ENCODE peak calls at places on chromosomes 16 and 17, in nine cellular contexts. U is neural progenitor cell; R is CD4-positive, alpha-beta T cell; O is MG63; L is stomach; I is breast epithelium; H is IMR-90; S is psoas muscle; P is sigmoid colon. W is an unnamed sample. For H3K9me3, the result is how much of the 10 kb centered on the place peaks cover.

GRCh38 chr17:21299981-21300600 is 15.6 kb downstream of the MAP2K3 start:
- DNase-seq in U (no peak), R (no peak), O (no peak), L (no peak), I (no peak), H (no peak), S (no peak), P (no peak), W (no peak)

GRCh38 chr17:75514299-75515228 is 773 bp downstream of the CASKIN2 start:
- DNase-seq in U (peak), R (no peak), O (peak), L (no peak), I (peak), H (peak), S (no peak), P (no peak), W (peak)

GRCh38 chr17:5035356-5035755 is at the start of gene SLC52A1:
- DNase-seq in U (peak), R (no peak), O (no peak), L (no peak), I (no peak), H (no peak), S (no peak), P (no peak), W (no peak)

GRCh38 chr17:46805771-46806170 is 12.7 kb downstream of the WNT3 start:
- DNase-seq in U (no peak), R (no peak), O (no peak), L (no peak), I (no peak), H (no peak), S (no peak), P (no peak), W (no peak)

GRCh38 chr17:76709077-76709950 is 1.5 kb downstream of the MXRA7 start:
- DNase-seq in U (peak), R (no peak), O (peak), L (peak), I (peak), H (peak), S (peak), P (peak), W (peak)

GRCh38 chr17:33086041-33086440 is 94.4 kb downstream of the SPACA3 start:
- DNase-seq in U (no peak), R (no peak), O (no peak), L (no peak), I (no peak), H (no peak), S (no peak), P (no peak), W (no peak)

GRCh38 chr16:66004706-66005105 is 361.8 kb upstream of the CDH5 start:
- DNase-seq in U (no peak), R (no peak), O (peak), L (no peak), I (no peak), H (peak), S (no peak), P (no peak), W (no peak)

GRCh38 chr17:38729886-38730525 is at the start of gene CISD3:
- DNase-seq in U (peak), R (peak), O (peak), L (peak), I (peak), H (peak), S (peak), P (peak), W (peak)

GRCh38 chr16:50457423-50457822 is 88.6 kb upstream of the BRD7 start:
- DNase-seq in U (no peak), R (no peak), O (no peak), L (no peak), I (no peak), H (no peak), S (no peak), P (peak), W (no peak)

GRCh38 chr17:4853195-4853762 is 20.1 kb downstream of the MINK1 start:
- DNase-seq in U (no peak), R (no peak), O (no peak), L (no peak), I (no peak), H (no peak), S (no peak), P (no peak), W (no peak)

GRCh38 chr16:11627822-11628457 is 40.3 kb upstream of the SNN start:
- DNase-seq in U (no peak), R (no peak), O (no peak), L (peak), I (peak), H (peak), S (no peak), P (peak), W (no peak)

GRCh38 chr16:4115941-4116327 is 308 bp downstream of the ADCY9 start:
- DNase-seq in U (no peak), R (no peak), O (no peak), L (no peak), I (no peak), H (no peak), S (no peak), P (no peak), W (peak)

GRCh38 chr17:39461911-39462641 is 790 bp downstream of the CDK12 start:
- DNase-seq in U (no peak), R (no peak), O (peak), L (peak), I (no peak), H (peak), S (peak), P (no peak), W (peak)

GRCh38 chr16:85733155-85733838 is 17.6 kb downstream of the C16orf74 start:
- DNase-seq in U (no peak), R (no peak), O (no peak), L (no peak), I (no peak), H (no peak), S (peak), P (no peak), W (no peak)

DNA sequence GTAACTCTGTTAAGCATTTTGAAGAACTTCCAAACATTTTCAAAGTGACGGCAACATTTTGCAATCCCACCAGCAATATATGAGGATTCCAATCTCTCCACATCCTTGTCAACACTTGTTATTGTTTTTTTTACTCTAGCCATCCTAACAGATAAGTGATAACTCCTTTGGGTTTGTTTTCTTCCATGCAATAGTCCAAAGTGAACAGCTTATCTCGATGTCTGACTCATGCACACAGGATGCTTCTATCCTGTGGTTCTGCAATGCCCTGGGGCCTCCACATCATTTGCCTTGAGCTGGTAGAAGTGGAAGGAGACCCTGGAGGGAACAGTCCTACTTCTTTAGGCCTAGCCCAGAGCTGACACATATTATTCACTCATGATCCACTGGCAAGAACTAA is 13.0 kb downstream of the TLE7 start:
- DNase-seq in U (no peak), R (no peak), O (no peak), L (no peak), I (no peak), H (no peak), S (no peak), P (no peak), W (no peak)
- H3K9me3 ChIP-seq in U (under half), R (under half), O (under half), L (under half), I (under half), H (under half), S (under half), P (under half), W (under half)

DNA sequence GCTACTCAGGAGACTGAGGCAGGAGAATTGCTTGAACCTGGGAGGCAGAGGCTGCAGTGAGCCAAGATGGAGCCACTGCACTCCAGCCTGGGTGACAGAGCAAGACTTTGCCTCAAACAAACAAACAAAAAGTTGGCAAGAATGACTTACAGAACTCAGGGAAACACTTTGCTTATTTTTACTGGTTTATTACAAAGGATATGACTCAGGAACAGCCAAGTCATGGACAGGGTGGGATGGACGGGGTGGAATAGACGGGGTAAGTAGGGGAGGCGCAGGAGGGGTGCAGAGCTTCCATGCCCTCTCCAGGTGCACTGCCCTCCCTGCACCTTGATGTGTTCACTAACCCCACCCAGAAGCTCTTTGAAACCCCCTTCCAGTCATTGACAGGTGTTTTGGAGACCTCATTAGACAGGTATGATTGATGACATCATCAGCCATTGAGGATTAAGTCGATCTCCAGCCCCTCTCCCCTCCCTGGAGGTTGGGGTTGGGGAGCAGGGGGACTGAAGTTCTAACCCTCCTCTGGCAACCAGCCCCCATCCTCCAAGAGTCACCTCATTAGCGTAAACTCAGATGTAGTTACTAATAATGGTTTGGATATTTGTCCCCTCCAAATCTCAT is 41.3 kb upstream of the ZCCHC14 start:
- DNase-seq in U (no peak), R (no peak), O (peak), L (no peak), I (no peak), H (peak), S (no peak), P (no peak), W (no peak)
- H3K9me3 ChIP-seq in U (under half), R (under half), O (under half), L (under half), I (under half), H (under half), S (under half), P (under half), W (under half)

GRCh38 chr17:41691031-41691777 is 2.5 kb downstream of the EIF1 start:
- DNase-seq in U (no peak), R (no peak), O (no peak), L (no peak), I (no peak), H (peak), S (no peak), P (no peak), W (no peak)

GRCh38 chr17:41692722-41693521 is 4.2 kb downstream of the EIF1 start:
- DNase-seq in U (no peak), R (no peak), O (no peak), L (no peak), I (no peak), H (peak), S (no peak), P (no peak), W (no peak)

GRCh38 chr17:41697122-41697962 is 8.7 kb downstream of the EIF1 start:
- DNase-seq in U (no peak), R (no peak), O (peak), L (peak), I (peak), H (peak), S (peak), P (peak), W (peak)

GRCh38 chr17:41695954-41696720 is 7.5 kb downstream of the EIF1 start:
- DNase-seq in U (peak), R (peak), O (peak), L (peak), I (no peak), H (peak), S (no peak), P (peak), W (no peak)

DNA sequence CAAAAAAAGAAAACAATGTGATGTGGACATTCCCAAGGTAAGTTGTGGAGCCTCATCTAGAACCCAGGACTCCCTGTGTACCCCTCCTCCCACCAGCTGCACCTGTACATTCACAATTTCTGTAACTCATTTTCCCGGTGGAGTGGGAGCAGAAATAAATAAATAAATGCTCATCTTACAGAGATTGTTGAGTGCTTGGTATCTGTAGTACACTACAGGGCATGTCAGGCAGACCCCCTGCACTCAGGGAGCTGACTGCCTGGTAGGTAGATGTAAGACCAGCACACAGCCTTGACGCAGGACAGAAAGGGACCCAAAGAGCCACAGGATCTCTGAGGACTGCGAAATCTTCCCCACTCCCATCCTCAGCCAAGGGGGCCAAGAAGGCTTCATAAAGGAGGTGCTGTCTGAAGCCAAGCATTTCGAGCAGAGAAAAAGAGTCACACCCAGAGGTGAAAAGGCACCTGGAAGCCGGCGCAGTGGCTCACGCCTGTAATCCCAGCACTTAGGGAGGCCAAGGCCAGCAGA is 6.5 kb downstream of the EIF1 start:
- DNase-seq in U (no peak), R (no peak), O (no peak), L (no peak), I (no peak), H (peak), S (no peak), P (no peak), W (no peak)
- H3K9me3 ChIP-seq in U (under half), R (under half), O (under half), L (under half), I (under half), H (under half), S (under half), P (under half), W (under half)

DNA sequence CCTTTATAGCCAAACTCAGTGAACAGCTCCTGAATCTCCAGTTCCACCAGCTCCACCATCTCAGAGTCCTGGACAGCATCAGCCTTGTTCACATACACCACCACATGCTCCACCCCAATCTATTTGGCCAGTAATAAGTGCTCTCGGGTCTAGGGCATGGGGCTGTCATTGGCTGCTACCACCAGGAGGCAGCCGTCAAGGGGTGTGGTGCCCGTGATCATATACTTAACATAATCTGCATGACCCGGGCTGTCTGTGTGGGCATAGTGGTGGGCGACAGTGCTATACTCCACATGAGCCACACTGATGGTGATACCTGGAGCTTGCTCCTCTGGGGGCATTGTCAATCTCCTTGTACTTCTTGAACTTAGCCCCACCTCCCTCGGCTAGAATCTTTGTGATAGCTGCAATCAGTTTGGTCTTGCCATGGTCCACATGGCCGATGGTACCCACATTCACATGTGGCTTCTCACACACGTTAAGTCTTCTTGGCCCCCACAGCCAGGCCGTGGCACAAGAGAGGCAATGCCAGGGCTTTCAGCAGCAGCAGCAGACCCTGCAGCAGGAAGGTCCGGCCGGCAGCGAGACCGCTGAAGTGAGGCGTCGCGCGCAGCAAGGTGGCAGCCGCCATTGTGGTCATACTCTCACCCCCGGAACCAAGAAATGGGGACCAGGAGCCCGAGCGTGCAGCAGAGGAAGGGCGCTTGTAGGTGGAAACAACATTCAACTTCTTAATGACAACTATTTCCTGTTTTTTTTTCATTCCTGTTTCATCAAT is 210.3 kb upstream of the WSB1 start:
- DNase-seq in U (no peak), R (no peak), O (no peak), L (no peak), I (no peak), H (no peak), S (no peak), P (no peak), W (no peak)
- H3K9me3 ChIP-seq in U (under half), R (under half), O (under half), L (under half), I (under half), H (under half), S (under half), P (under half), W (under half)

GRCh38 chr16:62516001-62516400 is 479.8 kb upstream of the CDH8 start:
- DNase-seq in U (no peak), R (no peak), O (no peak), L (no peak), I (no peak), H (no peak), S (no peak), P (no peak), W (no peak)
- H3K9me3 ChIP-seq in U (under half), R (under half), O (under half), L (under half), I (under half), H (under half), S (under half), P (under half), W (under half)

DNA sequence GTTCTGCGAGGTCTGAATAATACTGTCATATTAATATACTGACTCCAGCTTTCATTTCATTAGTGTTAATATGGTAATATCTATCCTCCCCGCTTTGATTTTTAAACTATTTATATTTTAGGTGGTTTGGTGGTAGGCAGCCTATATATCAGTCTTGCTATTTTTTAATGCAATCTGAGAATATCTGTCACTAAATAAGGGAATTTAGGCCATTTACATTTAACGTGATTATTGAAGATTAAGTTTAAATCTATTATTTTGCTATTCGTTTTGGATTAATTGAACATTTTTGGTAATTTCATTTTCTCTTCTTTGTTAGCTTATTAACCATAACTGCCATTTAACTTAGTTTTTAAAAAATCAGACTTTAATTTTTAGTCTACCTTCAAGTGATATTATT is 247.7 kb upstream of the PMFBP1 start:
- DNase-seq in U (no peak), R (no peak), O (no peak), L (no peak), I (no peak), H (no peak), S (no peak), P (no peak), W (no peak)
- H3K9me3 ChIP-seq in U (under half), R (under half), O (under half), L (under half), I (under half), H (under half), S (under half), P (under half), W (under half)

DNA sequence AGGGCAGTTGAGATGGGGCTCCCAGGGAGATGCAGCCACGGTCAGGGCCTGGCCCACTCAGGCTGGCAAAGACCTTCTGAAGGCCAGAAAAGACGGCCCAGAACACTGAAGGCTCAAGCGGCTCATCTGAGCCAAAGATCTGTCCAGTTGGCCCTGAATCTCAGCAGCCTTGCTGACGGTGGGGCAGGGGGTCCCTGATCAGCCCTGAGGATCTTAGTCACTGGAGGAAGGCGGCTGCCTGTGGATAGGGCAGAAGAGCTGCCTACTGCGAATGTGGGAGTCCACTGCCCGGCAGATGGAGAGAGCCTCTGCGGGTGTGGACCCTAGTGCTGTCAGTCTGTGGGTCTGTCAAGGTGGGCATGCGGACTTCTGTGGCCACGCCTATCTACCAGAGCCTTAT is 1738.2 kb downstream of the TP53TG3F start:
- DNase-seq in U (no peak), R (no peak), O (no peak), L (no peak), I (no peak), H (no peak), S (no peak), P (no peak), W (no peak)
- H3K9me3 ChIP-seq in U (under half), R (under half), O (under half), L (under half), I (under half), H (under half), S (under half), P (under half), W (under half)

GRCh38 chr16:35752773-35753558 is 2293.6 kb downstream of the TP53TG3F start:
- DNase-seq in U (no peak), R (no peak), O (no peak), L (no peak), I (no peak), H (no peak), S (no peak), P (peak), W (peak)
- H3K9me3 ChIP-seq in U (under half), R (under half), O (under half), L (half or more), I (under half), H (half or more), S (under half), P (under half), W (under half)

GRCh38 chr17:67110619-67111018 is 66.3 kb downstream of the CACNG1 start:
- DNase-seq in U (no peak), R (no peak), O (no peak), L (no peak), I (no peak), H (no peak), S (no peak), P (no peak), W (no peak)
- H3K9me3 ChIP-seq in U (under half), R (under half), O (under half), L (under half), I (under half), H (under half), S (under half), P (under half), W (under half)

W was measured in kidney.